ENCODE peak calls at places on chromosomes 5 and 9, in six cellular contexts. S, W, I, Z, H and N are unnamed samples.

GRCh38 chr5:68405026-68405684 is 189.6 kb downstream of the PIK3R1 start:
- DNase-seq in S (no peak), W (no peak), Z (no peak), H (no peak), I (no peak), N (no peak)

GRCh38 chr5:84381501-84382362 is 2.9 kb downstream of the EDIL3 start:
- DNase-seq in S (peak), Z (no peak), W (no peak), H (no peak), I (no peak), N (no peak)

GRCh38 chr9:78605029-78605930 is 308.4 kb downstream of the PSAT1 start:
- DNase-seq in I (peak), W (no peak), S (no peak), Z (no peak), H (no peak), N (no peak)

GRCh38 chr9:4139201-4139600 is 160.7 kb downstream of the GLIS3 start:
- DNase-seq in Z (no peak), W (no peak), I (no peak), H (no peak), S (no peak), N (no peak)

GRCh38 chr9:26426732-26427131 is 465.9 kb downstream of the CAAP1 start:
- DNase-seq in S (no peak), W (no peak), I (no peak), H (no peak), Z (no peak), N (no peak)

GRCh38 chr5:100643473-100643872 is 108.3 kb downstream of the FAM174A start:
- DNase-seq in H (no peak), S (peak), Z (no peak), W (no peak), I (no peak), N (no peak)

GRCh38 chr5:96826071-96826470 is 18.3 kb upstream of the ERAP1 start:
- DNase-seq in W (no peak), S (no peak), I (no peak), H (no peak), Z (no peak), N (no peak)

GRCh38 chr5:64612349-64612961 is 77.8 kb upstream of the SHISAL2B start:
- DNase-seq in W (no peak), Z (no peak), I (peak), H (no peak), S (peak), N (no peak)

GRCh38 chr9:98993570-98993945 is 49.9 kb downstream of the COL15A1 start:
- DNase-seq in H (no peak), I (no peak), W (no peak), S (no peak), Z (no peak), N (no peak)

GRCh38 chr9:95224371-95225015 is 93.0 kb downstream of the FANCC start:
- DNase-seq in W (no peak), S (no peak), I (no peak), Z (no peak), H (no peak), N (no peak)

GRCh38 chr9:1707291-1707690 is 307.9 kb upstream of the SMARCA2 start:
- DNase-seq in S (no peak), H (no peak), W (no peak), I (no peak), Z (no peak), N (no peak)

GRCh38 chr5:51433052-51433710 is 49.9 kb downstream of the ISL1 start:
- DNase-seq in I (no peak), H (no peak), S (peak), W (no peak), Z (no peak), N (no peak)

GRCh38 chr5:175494271-175495183 is 16.2 kb downstream of the SFXN1 start:
- DNase-seq in Z (no peak), W (no peak), H (no peak), I (no peak), S (no peak), N (no peak)

GRCh38 chr5:56838409-56839039 is 23.2 kb downstream of the MAP3K1 start:
- DNase-seq in W (no peak), S (peak), Z (no peak), I (peak), H (no peak), N (no peak)

GRCh38 chr9:136881691-136882108 is 4.6 kb upstream of the TRAF2 start:
- DNase-seq in Z (no peak), H (no peak), S (no peak), W (peak), I (no peak), N (no peak)

GRCh38 chr9:35658894-35659220 is 765 bp downstream of the CCDC107 start:
- DNase-seq in S (peak), W (no peak), H (peak), I (no peak), Z (no peak), N (no peak)